ENCODE peak calls at places on chromosomes 4 and X, in seven cellular contexts. One of them, this sample, is unnamed.

GRCh38 chrX:48848847-48849246 is 13.4 kb upstream of the PCSK1N start:
- DNase-seq in CD8-positive, alpha-beta T cell: no peak
- DNase-seq in GM13977: no peak
- DNase-seq in testis: no peak
- DNase-seq in OCI-LY7: no peak
- DNase-seq in NCI-H2171 treated with DMSO at 0.1 percent for 48 hours: peak; percentile 28
- DNase-seq in Ammon's horn: no peak
- DNase-seq in this sample: no peak

GRCh38 chrX:43958529-43958928 is 14.7 kb downstream of the NDP start:
- DNase-seq in CD8-positive, alpha-beta T cell: no peak
- DNase-seq in GM13977: peak; percentile 37
- DNase-seq in testis: peak; percentile 43
- DNase-seq in OCI-LY7: peak; percentile 40
- DNase-seq in NCI-H2171 treated with DMSO at 0.1 percent for 48 hours: peak; percentile 75
- DNase-seq in Ammon's horn: peak; percentile 86
- DNase-seq in this sample: peak; percentile 54

GRCh38 chr4:27648416-27648815 is 787.8 kb downstream of the STIM2 start:
- DNase-seq in CD8-positive, alpha-beta T cell: no peak
- DNase-seq in GM13977: no peak
- DNase-seq in testis: no peak
- DNase-seq in OCI-LY7: no peak
- DNase-seq in NCI-H2171 treated with DMSO at 0.1 percent for 48 hours: no peak
- DNase-seq in Ammon's horn: no peak
- DNase-seq in this sample: no peak

GRCh38 chr4:71141125-71141524 is 147.7 kb downstream of the DCK start:
- DNase-seq in CD8-positive, alpha-beta T cell: no peak
- DNase-seq in GM13977: no peak
- DNase-seq in testis: no peak
- DNase-seq in OCI-LY7: no peak
- DNase-seq in NCI-H2171 treated with DMSO at 0.1 percent for 48 hours: no peak
- DNase-seq in Ammon's horn: no peak
- DNase-seq in this sample: peak; percentile 7

GRCh38 chrX:1480082-1480785 is 27.5 kb upstream of the ASMTL start:
- DNase-seq in CD8-positive, alpha-beta T cell: no peak
- DNase-seq in GM13977: no peak
- DNase-seq in testis: no peak
- DNase-seq in OCI-LY7: no peak
- DNase-seq in NCI-H2171 treated with DMSO at 0.1 percent for 48 hours: no peak
- DNase-seq in Ammon's horn: no peak
- DNase-seq in this sample: no peak

GRCh38 chr4:137819964-137820383 is 287.7 kb upstream of the PCDH18 start:
- DNase-seq in CD8-positive, alpha-beta T cell: no peak
- DNase-seq in GM13977: peak; percentile 14
- DNase-seq in testis: peak; percentile 22
- DNase-seq in OCI-LY7: peak; percentile 54
- DNase-seq in NCI-H2171 treated with DMSO at 0.1 percent for 48 hours: peak; percentile 23
- DNase-seq in Ammon's horn: no peak
- DNase-seq in this sample: peak; percentile 2

GRCh38 chrX:85765651-85766050 is 281.7 kb downstream of the CHM start:
- DNase-seq in CD8-positive, alpha-beta T cell: no peak
- DNase-seq in GM13977: no peak
- DNase-seq in testis: no peak
- DNase-seq in OCI-LY7: no peak
- DNase-seq in NCI-H2171 treated with DMSO at 0.1 percent for 48 hours: no peak
- DNase-seq in Ammon's horn: no peak
- DNase-seq in this sample: no peak

GRCh38 chr4:14059006-14059405 is 431.5 kb upstream of the BOD1L1 start:
- DNase-seq in CD8-positive, alpha-beta T cell: no peak
- DNase-seq in GM13977: no peak
- DNase-seq in testis: no peak
- DNase-seq in OCI-LY7: no peak
- DNase-seq in NCI-H2171 treated with DMSO at 0.1 percent for 48 hours: no peak
- DNase-seq in Ammon's horn: no peak
- DNase-seq in this sample: no peak

GRCh38 chrX:15244421-15244820 is 25.5 kb downstream of the ASB9 start:
- DNase-seq in CD8-positive, alpha-beta T cell: no peak
- DNase-seq in GM13977: no peak
- DNase-seq in testis: no peak
- DNase-seq in OCI-LY7: no peak
- DNase-seq in NCI-H2171 treated with DMSO at 0.1 percent for 48 hours: no peak
- DNase-seq in Ammon's horn: no peak
- DNase-seq in this sample: no peak

GRCh38 chrX:80808854-80809493 is 703 bp downstream of the BRWD3 start:
- DNase-seq in CD8-positive, alpha-beta T cell: peak; percentile 6
- DNase-seq in GM13977: no peak
- DNase-seq in testis: peak; percentile 20
- DNase-seq in OCI-LY7: peak; percentile 43
- DNase-seq in NCI-H2171 treated with DMSO at 0.1 percent for 48 hours: peak; percentile 47
- DNase-seq in Ammon's horn: peak; percentile 28
- DNase-seq in this sample: peak; percentile 31